ENCODE peak calls at places on chromosomes 6 and 20, in six cellular contexts. One of them, this sample, is unnamed. For H3K27me3, the result is how much of the 10 kb centered on the place peaks cover.

GRCh38 chr20:31698803-31699718 is 23.6 kb downstream of the BCL2L1 start:
- DNase-seq in CD4-positive, alpha-beta T cell: no peak
- DNase-seq in heart right ventricle: peak
- DNase-seq in uterus: peak
- DNase-seq in Caco-2: peak
- DNase-seq in testis: peak
- DNase-seq in this sample: peak

GRCh38 chr6:148146717-148147116 is 195.9 kb upstream of the SASH1 start:
- DNase-seq in CD4-positive, alpha-beta T cell: peak
- DNase-seq in uterus: no peak
- DNase-seq in heart right ventricle: no peak
- DNase-seq in Caco-2: no peak
- DNase-seq in testis: no peak
- DNase-seq in this sample: no peak

GRCh38 chr6:128139519-128139918 is 238.7 kb upstream of the THEMIS start:
- DNase-seq in heart right ventricle: no peak
- DNase-seq in testis: no peak
- DNase-seq in Caco-2: no peak
- DNase-seq in uterus: no peak
- DNase-seq in CD4-positive, alpha-beta T cell: no peak
- DNase-seq in this sample: no peak

GRCh38 chr20:23446505-23446904 is 6.2 kb downstream of the CST11 start:
- DNase-seq in Caco-2: peak
- DNase-seq in testis: peak
- DNase-seq in heart right ventricle: peak
- DNase-seq in CD4-positive, alpha-beta T cell: no peak
- DNase-seq in uterus: peak
- DNase-seq in this sample: no peak

GRCh38 chr6:66496659-66497058 is 789.6 kb upstream of the EYS start:
- DNase-seq in heart right ventricle: no peak
- DNase-seq in CD4-positive, alpha-beta T cell: no peak
- DNase-seq in Caco-2: peak
- DNase-seq in uterus: no peak
- DNase-seq in testis: no peak
- DNase-seq in this sample: no peak

GRCh38 chr6:158760618-158761250 is 58.4 kb downstream of the EZR start:
- DNase-seq in Caco-2: no peak
- DNase-seq in testis: no peak
- DNase-seq in uterus: no peak
- DNase-seq in CD4-positive, alpha-beta T cell: no peak
- DNase-seq in heart right ventricle: no peak
- DNase-seq in this sample: no peak

GRCh38 chr6:17877196-17877889 is 110.1 kb downstream of the KIF13A start:
- DNase-seq in uterus: no peak
- DNase-seq in CD4-positive, alpha-beta T cell: no peak
- DNase-seq in heart right ventricle: no peak
- DNase-seq in Caco-2: no peak
- DNase-seq in testis: no peak
- DNase-seq in this sample: no peak

GRCh38 chr6:148693882-148694484 is 52.8 kb upstream of the UST start:
- DNase-seq in CD4-positive, alpha-beta T cell: no peak
- DNase-seq in Caco-2: no peak
- DNase-seq in heart right ventricle: no peak
- DNase-seq in uterus: no peak
- DNase-seq in testis: no peak
- DNase-seq in this sample: no peak

GRCh38 chr6:5671604-5672559 is 334.8 kb downstream of the NRN1 start:
- DNase-seq in testis: no peak
- DNase-seq in heart right ventricle: no peak
- DNase-seq in uterus: peak
- DNase-seq in CD4-positive, alpha-beta T cell: no peak
- DNase-seq in Caco-2: no peak
- DNase-seq in this sample: no peak

GRCh38 chr20:52056203-52057062 is 135.1 kb downstream of the ZFP64 start:
- DNase-seq in CD4-positive, alpha-beta T cell: no peak
- DNase-seq in testis: no peak
- DNase-seq in heart right ventricle: no peak
- DNase-seq in uterus: no peak
- DNase-seq in Caco-2: no peak
- DNase-seq in this sample: no peak

GRCh38 chr20:62975812-62976413 is 23.4 kb downstream of the SLC17A9 start:
- DNase-seq in uterus: no peak
- DNase-seq in CD4-positive, alpha-beta T cell: no peak
- DNase-seq in heart right ventricle: no peak
- DNase-seq in testis: no peak
- DNase-seq in Caco-2: no peak
- DNase-seq in this sample: no peak
- H3K27me3 ChIP-seq in uterus: under half
- H3K27me3 ChIP-seq in CD4-positive, alpha-beta T cell: half or more
- H3K27me3 ChIP-seq in heart right ventricle: half or more
- H3K27me3 ChIP-seq in testis: under half
- H3K27me3 ChIP-seq in Caco-2: under half
- H3K27me3 ChIP-seq in this sample: half or more

DNA sequence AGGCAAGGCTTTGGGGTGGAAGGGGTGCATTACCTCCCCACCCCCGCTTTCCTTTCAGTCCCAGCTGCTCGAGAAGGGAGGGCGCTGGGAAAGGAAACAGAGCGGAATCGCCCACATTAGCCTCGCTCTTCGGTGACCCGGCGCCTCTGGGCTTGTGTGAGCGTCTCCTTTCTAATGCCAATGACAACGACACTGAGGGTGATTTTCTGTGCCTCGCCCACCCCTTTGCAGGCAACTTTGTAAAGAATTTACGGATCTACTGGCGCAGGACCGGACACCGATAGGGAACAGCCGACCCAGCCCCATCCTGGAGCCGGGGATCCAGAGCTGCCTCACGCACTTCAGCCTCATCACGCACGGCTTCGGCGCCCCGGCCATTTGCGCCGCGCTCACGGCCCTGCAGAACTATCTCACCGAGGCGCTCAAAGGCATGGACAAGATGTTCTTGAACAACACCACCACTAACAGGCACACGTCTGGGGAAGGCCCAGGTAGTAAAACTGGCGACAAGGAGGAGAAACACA is 24.3 kb downstream of the TFAP2B start:
- DNase-seq in heart right ventricle: no peak
- DNase-seq in testis: no peak
- DNase-seq in CD4-positive, alpha-beta T cell: no peak
- DNase-seq in uterus: no peak
- DNase-seq in Caco-2: no peak
- DNase-seq in this sample: no peak
- H3K27me3 ChIP-seq in heart right ventricle: half or more
- H3K27me3 ChIP-seq in testis: under half
- H3K27me3 ChIP-seq in CD4-positive, alpha-beta T cell: half or more
- H3K27me3 ChIP-seq in uterus: under half
- H3K27me3 ChIP-seq in Caco-2: under half
- H3K27me3 ChIP-seq in this sample: half or more

DNA sequence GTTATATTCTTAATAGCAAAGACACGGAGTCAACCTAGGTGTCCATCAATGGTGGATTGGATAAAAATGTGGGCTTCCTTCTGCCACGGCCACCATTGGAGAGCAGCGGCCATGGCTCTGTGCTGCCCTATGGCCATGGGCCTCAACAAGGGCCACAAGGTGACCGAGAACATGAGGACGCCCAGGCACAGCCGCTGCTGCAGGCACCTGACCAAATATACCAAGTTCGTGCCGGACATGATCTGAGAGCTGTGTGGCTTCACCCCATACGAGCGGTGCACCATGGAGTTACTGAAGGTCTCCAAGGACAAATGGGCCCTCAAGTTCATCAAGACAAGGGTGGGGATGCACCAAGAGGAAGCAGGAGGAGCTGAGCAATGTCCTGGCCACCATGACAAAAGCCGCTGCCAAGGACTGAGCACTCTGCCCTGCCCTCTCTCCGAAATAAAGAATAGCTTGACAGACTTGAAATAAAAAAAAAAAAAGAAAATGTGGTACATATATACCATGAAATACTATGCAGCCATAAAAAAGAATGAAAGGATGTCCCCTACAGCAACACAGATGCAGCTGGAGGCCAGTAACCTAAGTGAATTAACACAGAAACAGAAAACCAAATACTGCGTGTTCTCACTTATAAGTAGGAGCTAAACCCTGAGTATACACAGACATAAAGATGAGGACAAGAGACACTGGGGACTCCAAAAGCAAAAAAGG is 81.0 kb downstream of the FKBP5 start:
- DNase-seq in heart right ventricle: no peak
- DNase-seq in uterus: no peak
- DNase-seq in Caco-2: no peak
- DNase-seq in testis: no peak
- DNase-seq in CD4-positive, alpha-beta T cell: no peak
- DNase-seq in this sample: no peak
- H3K27me3 ChIP-seq in heart right ventricle: under half
- H3K27me3 ChIP-seq in uterus: under half
- H3K27me3 ChIP-seq in Caco-2: under half
- H3K27me3 ChIP-seq in testis: under half
- H3K27me3 ChIP-seq in CD4-positive, alpha-beta T cell: under half
- H3K27me3 ChIP-seq in this sample: under half

DNA sequence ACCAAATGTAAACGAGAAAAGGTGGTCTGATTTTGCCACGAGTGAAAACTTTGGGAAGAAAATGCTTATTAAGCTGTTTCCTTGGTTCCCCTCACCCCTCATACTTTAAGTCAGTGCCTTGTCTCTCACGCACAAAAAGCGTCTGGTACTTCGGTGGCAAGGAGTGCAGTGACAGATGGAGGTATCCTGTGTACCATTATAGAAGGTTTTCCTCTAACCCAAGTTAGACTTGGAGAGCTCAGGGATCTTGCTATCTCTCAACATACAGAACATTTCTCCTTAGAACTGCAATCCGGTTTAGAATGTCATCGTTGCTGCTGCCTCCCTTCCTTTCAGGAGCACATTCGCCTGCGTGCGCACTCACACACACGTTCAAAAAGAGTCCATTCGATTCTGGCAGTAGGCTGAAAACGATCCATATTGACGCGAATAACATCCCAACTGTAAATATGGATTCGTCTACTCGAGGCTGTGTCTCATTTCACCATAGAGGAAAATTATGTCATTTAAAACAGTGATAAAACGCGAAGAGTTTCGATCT is 1.1 kb upstream of the MARCKS start:
- DNase-seq in Caco-2: peak
- DNase-seq in heart right ventricle: peak
- DNase-seq in uterus: no peak
- DNase-seq in CD4-positive, alpha-beta T cell: no peak
- DNase-seq in testis: peak
- DNase-seq in this sample: no peak
- H3K27me3 ChIP-seq in Caco-2: under half
- H3K27me3 ChIP-seq in heart right ventricle: under half
- H3K27me3 ChIP-seq in uterus: under half
- H3K27me3 ChIP-seq in CD4-positive, alpha-beta T cell: half or more
- H3K27me3 ChIP-seq in testis: under half
- H3K27me3 ChIP-seq in this sample: under half

GRCh38 chr6:33897193-33897479 is 93.3 kb upstream of the MLN start:
- DNase-seq in Caco-2: no peak
- DNase-seq in CD4-positive, alpha-beta T cell: no peak
- DNase-seq in heart right ventricle: no peak
- DNase-seq in testis: no peak
- DNase-seq in uterus: peak
- DNase-seq in this sample: no peak
- H3K27me3 ChIP-seq in Caco-2: under half
- H3K27me3 ChIP-seq in CD4-positive, alpha-beta T cell: under half
- H3K27me3 ChIP-seq in heart right ventricle: under half
- H3K27me3 ChIP-seq in testis: under half
- H3K27me3 ChIP-seq in uterus: under half
- H3K27me3 ChIP-seq in this sample: under half

GRCh38 chr6:112331306-112331705 is 15.8 kb upstream of the RFPL4B start:
- DNase-seq in Caco-2: no peak
- DNase-seq in CD4-positive, alpha-beta T cell: no peak
- DNase-seq in heart right ventricle: no peak
- DNase-seq in uterus: no peak
- DNase-seq in testis: no peak
- DNase-seq in this sample: no peak
- H3K27me3 ChIP-seq in Caco-2: under half
- H3K27me3 ChIP-seq in CD4-positive, alpha-beta T cell: under half
- H3K27me3 ChIP-seq in heart right ventricle: under half
- H3K27me3 ChIP-seq in uterus: under half
- H3K27me3 ChIP-seq in testis: under half
- H3K27me3 ChIP-seq in this sample: under half

DNA sequence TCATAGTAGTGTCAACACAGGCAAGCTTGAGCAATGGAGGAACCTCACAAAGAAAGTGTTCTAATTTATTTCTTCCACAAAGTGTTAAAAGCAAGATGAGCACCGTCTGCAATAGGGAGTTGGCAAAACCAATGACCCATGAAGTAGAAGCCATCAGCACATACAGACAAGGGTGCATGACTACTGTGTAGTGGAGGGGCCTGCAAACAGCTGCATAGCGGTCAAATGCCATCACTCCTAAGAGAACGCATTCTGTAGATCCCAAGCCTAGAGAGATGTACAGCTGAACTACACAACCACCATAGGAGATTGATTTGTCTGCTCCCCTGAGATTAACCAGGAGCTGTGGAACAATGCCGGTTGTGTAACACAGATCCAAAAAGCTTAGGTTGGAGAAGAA is 26.8 kb upstream of the ZNF165 start:
- DNase-seq in uterus: no peak
- DNase-seq in testis: no peak
- DNase-seq in Caco-2: no peak
- DNase-seq in heart right ventricle: no peak
- DNase-seq in CD4-positive, alpha-beta T cell: no peak
- DNase-seq in this sample: no peak
- H3K27me3 ChIP-seq in uterus: under half
- H3K27me3 ChIP-seq in testis: under half
- H3K27me3 ChIP-seq in Caco-2: under half
- H3K27me3 ChIP-seq in heart right ventricle: under half
- H3K27me3 ChIP-seq in CD4-positive, alpha-beta T cell: under half
- H3K27me3 ChIP-seq in this sample: under half

GRCh38 chr20:35610833-35611427 is 4.7 kb upstream of the SPAG4 start:
- DNase-seq in CD4-positive, alpha-beta T cell: no peak
- DNase-seq in uterus: no peak
- DNase-seq in testis: peak
- DNase-seq in Caco-2: no peak
- DNase-seq in heart right ventricle: no peak
- DNase-seq in this sample: no peak
- H3K27me3 ChIP-seq in CD4-positive, alpha-beta T cell: under half
- H3K27me3 ChIP-seq in uterus: under half
- H3K27me3 ChIP-seq in testis: under half
- H3K27me3 ChIP-seq in Caco-2: under half
- H3K27me3 ChIP-seq in heart right ventricle: under half
- H3K27me3 ChIP-seq in this sample: under half

GRCh38 chr20:61835301-61835700 is 230.4 kb downstream of the TAF4 start:
- DNase-seq in heart right ventricle: no peak
- DNase-seq in testis: no peak
- DNase-seq in Caco-2: no peak
- DNase-seq in uterus: no peak
- DNase-seq in CD4-positive, alpha-beta T cell: no peak
- DNase-seq in this sample: peak

GRCh38 chr20:61835791-61836350 is 229.8 kb downstream of the TAF4 start:
- DNase-seq in Caco-2: no peak
- DNase-seq in testis: no peak
- DNase-seq in CD4-positive, alpha-beta T cell: no peak
- DNase-seq in uterus: no peak
- DNase-seq in heart right ventricle: no peak
- DNase-seq in this sample: peak

GRCh38 chr20:61832181-61832580 is 233.5 kb downstream of the TAF4 start:
- DNase-seq in uterus: no peak
- DNase-seq in CD4-positive, alpha-beta T cell: no peak
- DNase-seq in heart right ventricle: no peak
- DNase-seq in Caco-2: no peak
- DNase-seq in testis: no peak
- DNase-seq in this sample: no peak

GRCh38 chr20:61830956-61831355 is 234.7 kb downstream of the TAF4 start:
- DNase-seq in Caco-2: no peak
- DNase-seq in heart right ventricle: no peak
- DNase-seq in CD4-positive, alpha-beta T cell: no peak
- DNase-seq in testis: no peak
- DNase-seq in uterus: no peak
- DNase-seq in this sample: no peak

GRCh38 chr20:61833807-61834610 is 231.7 kb downstream of the TAF4 start:
- DNase-seq in uterus: no peak
- DNase-seq in Caco-2: no peak
- DNase-seq in heart right ventricle: no peak
- DNase-seq in CD4-positive, alpha-beta T cell: no peak
- DNase-seq in testis: peak
- DNase-seq in this sample: no peak
- H3K27me3 ChIP-seq in uterus: under half
- H3K27me3 ChIP-seq in Caco-2: under half
- H3K27me3 ChIP-seq in heart right ventricle: under half
- H3K27me3 ChIP-seq in CD4-positive, alpha-beta T cell: under half
- H3K27me3 ChIP-seq in testis: under half
- H3K27me3 ChIP-seq in this sample: under half